ENCODE peak calls at places on chromosomes 3 and 15, in nine cellular contexts. One of them, this sample, is unnamed.

GRCh38 chr3:158267015-158267414 is 157.1 kb downstream of the RSRC1 start:
- DNase-seq in HCT116: no peak
- DNase-seq in stomach: no peak
- DNase-seq in Panc1: no peak
- DNase-seq in spleen: no peak
- DNase-seq in HepG2: no peak
- DNase-seq in breast epithelium: no peak
- DNase-seq in suprapubic skin: no peak
- DNase-seq in GM12878: no peak
- DNase-seq in this sample: no peak

GRCh38 chr3:79019924-79020173 is 747.9 kb downstream of the ROBO1 start:
- DNase-seq in HCT116: no peak
- DNase-seq in stomach: no peak
- DNase-seq in Panc1: no peak
- DNase-seq in spleen: no peak
- DNase-seq in HepG2: no peak
- DNase-seq in breast epithelium: no peak
- DNase-seq in suprapubic skin: no peak
- DNase-seq in GM12878: no peak
- DNase-seq in this sample: no peak

GRCh38 chr15:89112341-89112971 is 24.2 kb downstream of the ABHD2 start:
- DNase-seq in HCT116: peak
- DNase-seq in stomach: peak
- DNase-seq in Panc1: no peak
- DNase-seq in spleen: no peak
- DNase-seq in HepG2: peak
- DNase-seq in breast epithelium: no peak
- DNase-seq in suprapubic skin: no peak
- DNase-seq in GM12878: peak
- DNase-seq in this sample: peak

GRCh38 chr3:145776782-145777408 is 384.1 kb downstream of the PLOD2 start:
- DNase-seq in HCT116: peak
- DNase-seq in stomach: peak
- DNase-seq in Panc1: peak
- DNase-seq in spleen: no peak
- DNase-seq in HepG2: peak
- DNase-seq in breast epithelium: no peak
- DNase-seq in suprapubic skin: no peak
- DNase-seq in GM12878: peak
- DNase-seq in this sample: no peak

GRCh38 chr3:153028336-153028735 is 133.7 kb upstream of the RAP2B start:
- DNase-seq in HCT116: no peak
- DNase-seq in stomach: no peak
- DNase-seq in Panc1: no peak
- DNase-seq in spleen: no peak
- DNase-seq in HepG2: no peak
- DNase-seq in breast epithelium: no peak
- DNase-seq in suprapubic skin: no peak
- DNase-seq in GM12878: no peak
- DNase-seq in this sample: no peak

GRCh38 chr3:71056327-71056726 is 527.2 kb downstream of the FOXP1 start:
- DNase-seq in HCT116: no peak
- DNase-seq in stomach: no peak
- DNase-seq in Panc1: no peak
- DNase-seq in spleen: no peak
- DNase-seq in HepG2: no peak
- DNase-seq in breast epithelium: no peak
- DNase-seq in suprapubic skin: no peak
- DNase-seq in GM12878: no peak
- DNase-seq in this sample: no peak

GRCh38 chr3:100252006-100252405 is 8.8 kb upstream of the TBC1D23 start:
- DNase-seq in HCT116: no peak
- DNase-seq in stomach: no peak
- DNase-seq in Panc1: no peak
- DNase-seq in spleen: no peak
- DNase-seq in HepG2: no peak
- DNase-seq in breast epithelium: no peak
- DNase-seq in suprapubic skin: no peak
- DNase-seq in GM12878: no peak
- DNase-seq in this sample: no peak

GRCh38 chr3:47475570-47476329 is at the start of gene SCAP:
- DNase-seq in HCT116: peak
- DNase-seq in stomach: peak
- DNase-seq in Panc1: peak
- DNase-seq in spleen: peak
- DNase-seq in HepG2: peak
- DNase-seq in breast epithelium: peak
- DNase-seq in suprapubic skin: peak
- DNase-seq in GM12878: peak
- DNase-seq in this sample: peak

GRCh38 chr15:91263632-91264477 is 163.8 kb downstream of the SV2B start:
- DNase-seq in HCT116: no peak
- DNase-seq in stomach: no peak
- DNase-seq in Panc1: no peak
- DNase-seq in spleen: no peak
- DNase-seq in HepG2: no peak
- DNase-seq in breast epithelium: no peak
- DNase-seq in suprapubic skin: peak
- DNase-seq in GM12878: no peak
- DNase-seq in this sample: peak

GRCh38 chr3:73037369-73037699 is 24.1 kb upstream of the EBLN2 start:
- DNase-seq in HCT116: no peak
- DNase-seq in stomach: no peak
- DNase-seq in Panc1: no peak
- DNase-seq in spleen: no peak
- DNase-seq in HepG2: peak
- DNase-seq in breast epithelium: no peak
- DNase-seq in suprapubic skin: no peak
- DNase-seq in GM12878: no peak
- DNase-seq in this sample: no peak

GRCh38 chr3:168977696-168978374 is 685.7 kb downstream of the MECOM start:
- DNase-seq in HCT116: no peak
- DNase-seq in stomach: no peak
- DNase-seq in Panc1: no peak
- DNase-seq in spleen: no peak
- DNase-seq in HepG2: no peak
- DNase-seq in breast epithelium: no peak
- DNase-seq in suprapubic skin: no peak
- DNase-seq in GM12878: no peak
- DNase-seq in this sample: no peak
- TF ChIP-seq POLR2AphosphoS5 in HCT116: no peak
- TF ChIP-seq POLR2AphosphoS5 in stomach: peak
- TF ChIP-seq POLR2AphosphoS5 in Panc1: no peak
- TF ChIP-seq POLR2AphosphoS5 in spleen: no peak
- TF ChIP-seq POLR2AphosphoS5 in HepG2: no peak
- TF ChIP-seq POLR2AphosphoS5 in breast epithelium: no peak
- TF ChIP-seq POLR2AphosphoS5 in suprapubic skin: no peak
- TF ChIP-seq POLR2AphosphoS5 in GM12878: no peak
- TF ChIP-seq POLR2AphosphoS5 in this sample: no peak

GRCh38 chr3:193928354-193929209 is 207.4 kb upstream of the HES1 start:
- DNase-seq in HCT116: no peak
- DNase-seq in stomach: no peak
- DNase-seq in Panc1: no peak
- DNase-seq in spleen: no peak
- DNase-seq in HepG2: no peak
- DNase-seq in breast epithelium: no peak
- DNase-seq in suprapubic skin: no peak
- DNase-seq in GM12878: no peak
- DNase-seq in this sample: no peak

GRCh38 chr3:193933451-193933850 is 202.5 kb upstream of the HES1 start:
- DNase-seq in HCT116: no peak
- DNase-seq in stomach: no peak
- DNase-seq in Panc1: no peak
- DNase-seq in spleen: no peak
- DNase-seq in HepG2: no peak
- DNase-seq in breast epithelium: no peak
- DNase-seq in suprapubic skin: no peak
- DNase-seq in GM12878: no peak
- DNase-seq in this sample: no peak

GRCh38 chr3:193929373-193929772 is 206.6 kb upstream of the HES1 start:
- DNase-seq in HCT116: no peak
- DNase-seq in stomach: no peak
- DNase-seq in Panc1: no peak
- DNase-seq in spleen: no peak
- DNase-seq in HepG2: no peak
- DNase-seq in breast epithelium: no peak
- DNase-seq in suprapubic skin: no peak
- DNase-seq in GM12878: no peak
- DNase-seq in this sample: no peak

GRCh38 chr3:193930247-193930646 is 205.7 kb upstream of the HES1 start:
- DNase-seq in HCT116: no peak
- DNase-seq in stomach: no peak
- DNase-seq in Panc1: no peak
- DNase-seq in spleen: no peak
- DNase-seq in HepG2: no peak
- DNase-seq in breast epithelium: no peak
- DNase-seq in suprapubic skin: no peak
- DNase-seq in GM12878: no peak
- DNase-seq in this sample: no peak

GRCh38 chr3:193932576-193932975 is 203.4 kb upstream of the HES1 start:
- DNase-seq in HCT116: no peak
- DNase-seq in stomach: no peak
- DNase-seq in Panc1: no peak
- DNase-seq in spleen: no peak
- DNase-seq in HepG2: no peak
- DNase-seq in breast epithelium: no peak
- DNase-seq in suprapubic skin: no peak
- DNase-seq in GM12878: no peak
- DNase-seq in this sample: no peak
- H3K4me3 ChIP-seq in HCT116: no peak
- H3K4me3 ChIP-seq in stomach: no peak
- H3K4me3 ChIP-seq in Panc1: no peak
- H3K4me3 ChIP-seq in spleen: no peak
- H3K4me3 ChIP-seq in HepG2: no peak
- H3K4me3 ChIP-seq in breast epithelium: no peak
- H3K4me3 ChIP-seq in suprapubic skin: no peak
- H3K4me3 ChIP-seq in GM12878: no peak
- H3K4me3 ChIP-seq in this sample: no peak

GRCh38 chr3:5021571-5022092 is 42.4 kb downstream of the BHLHE40 start:
- DNase-seq in HCT116: peak
- DNase-seq in stomach: no peak
- DNase-seq in Panc1: peak
- DNase-seq in spleen: peak
- DNase-seq in HepG2: peak
- DNase-seq in breast epithelium: no peak
- DNase-seq in suprapubic skin: no peak
- DNase-seq in GM12878: no peak
- DNase-seq in this sample: no peak

GRCh38 chr3:5022187-5022965 is 43.1 kb downstream of the BHLHE40 start:
- DNase-seq in HCT116: no peak
- DNase-seq in stomach: no peak
- DNase-seq in Panc1: peak
- DNase-seq in spleen: no peak
- DNase-seq in HepG2: peak
- DNase-seq in breast epithelium: no peak
- DNase-seq in suprapubic skin: no peak
- DNase-seq in GM12878: no peak
- DNase-seq in this sample: no peak

GRCh38 chr3:5023777-5024346 is 44.6 kb downstream of the BHLHE40 start:
- DNase-seq in HCT116: no peak
- DNase-seq in stomach: no peak
- DNase-seq in Panc1: no peak
- DNase-seq in spleen: no peak
- DNase-seq in HepG2: no peak
- DNase-seq in breast epithelium: no peak
- DNase-seq in suprapubic skin: no peak
- DNase-seq in GM12878: no peak
- DNase-seq in this sample: no peak

GRCh38 chr3:5021116-5021515 is 41.9 kb downstream of the BHLHE40 start:
- DNase-seq in HCT116: no peak
- DNase-seq in stomach: no peak
- DNase-seq in Panc1: no peak
- DNase-seq in spleen: no peak
- DNase-seq in HepG2: no peak
- DNase-seq in breast epithelium: no peak
- DNase-seq in suprapubic skin: no peak
- DNase-seq in GM12878: no peak
- DNase-seq in this sample: no peak

DNA sequence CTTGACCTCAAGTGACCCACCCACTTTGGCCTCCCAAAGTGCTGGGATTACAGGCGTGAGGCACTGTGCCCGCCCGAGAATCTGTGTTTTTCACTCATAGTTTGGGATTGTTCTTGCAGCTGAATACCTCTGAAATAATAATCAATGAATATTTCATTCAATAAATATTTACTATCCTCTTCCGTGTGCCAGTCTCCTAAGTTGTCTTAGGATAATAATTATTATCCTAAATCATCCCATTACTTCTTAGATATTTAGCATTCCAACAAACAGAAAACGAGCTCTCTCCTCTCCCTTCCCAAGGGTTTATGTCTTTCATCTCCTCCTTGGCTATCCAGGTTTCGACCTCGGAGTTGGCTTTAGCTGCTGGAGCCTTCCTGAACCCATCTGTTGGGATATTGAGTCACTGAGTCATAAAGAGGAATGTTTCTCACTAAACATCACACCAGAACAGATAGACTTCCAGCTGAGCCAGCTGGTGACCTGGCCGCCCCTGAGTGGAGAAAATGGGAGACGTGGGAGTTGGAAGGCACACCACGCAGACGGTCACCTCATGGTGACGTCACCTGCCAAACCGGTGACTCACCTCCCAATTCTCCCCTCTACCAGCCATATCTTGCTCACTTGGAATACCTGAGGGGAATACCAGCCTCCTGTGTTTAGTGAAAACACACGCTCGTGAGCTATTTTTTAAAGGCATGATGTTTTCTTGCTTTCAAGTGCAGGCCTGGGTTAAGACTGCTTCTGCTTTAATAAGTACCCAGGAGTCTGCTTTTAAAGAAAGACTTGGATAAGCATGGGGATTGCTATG is 43.9 kb downstream of the BHLHE40 start:
- DNase-seq in HCT116: peak
- DNase-seq in stomach: peak
- DNase-seq in Panc1: peak
- DNase-seq in spleen: no peak
- DNase-seq in HepG2: peak
- DNase-seq in breast epithelium: no peak
- DNase-seq in suprapubic skin: no peak
- DNase-seq in GM12878: no peak
- DNase-seq in this sample: no peak
- TF ChIP-seq POLR2AphosphoS5 in HCT116: peak
- TF ChIP-seq POLR2AphosphoS5 in stomach: peak
- TF ChIP-seq POLR2AphosphoS5 in Panc1: peak
- TF ChIP-seq POLR2AphosphoS5 in spleen: no peak
- TF ChIP-seq POLR2AphosphoS5 in HepG2: no peak
- TF ChIP-seq POLR2AphosphoS5 in breast epithelium: peak
- TF ChIP-seq POLR2AphosphoS5 in suprapubic skin: no peak
- TF ChIP-seq POLR2AphosphoS5 in GM12878: no peak
- TF ChIP-seq POLR2AphosphoS5 in this sample: peak

DNA sequence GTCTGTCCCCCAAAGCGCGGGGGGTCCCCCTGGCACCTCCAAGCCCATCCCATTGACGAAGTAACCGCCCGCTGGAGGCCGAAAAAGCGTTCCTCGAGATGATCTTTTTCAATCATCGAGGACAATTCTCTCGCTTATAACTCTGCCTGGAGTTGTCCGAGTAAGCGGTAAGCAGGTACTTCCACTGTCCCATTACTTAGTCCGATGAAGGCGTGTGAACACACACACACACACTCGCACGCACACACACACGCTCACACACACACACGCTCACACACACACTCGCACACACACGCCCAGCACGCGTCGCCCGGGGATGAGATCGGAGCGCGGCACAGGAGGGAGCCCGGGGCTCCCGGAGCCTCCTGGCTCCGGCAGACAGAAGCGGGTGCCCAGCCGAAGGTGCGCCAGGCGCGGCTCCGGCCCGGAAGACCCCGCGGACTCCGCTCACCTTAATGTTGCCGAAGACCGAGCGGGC is 430 bp downstream of the SLCO2A1 start:
- DNase-seq in HCT116: no peak
- DNase-seq in stomach: no peak
- DNase-seq in Panc1: no peak
- DNase-seq in spleen: no peak
- DNase-seq in HepG2: no peak
- DNase-seq in breast epithelium: no peak
- DNase-seq in suprapubic skin: no peak
- DNase-seq in GM12878: no peak
- DNase-seq in this sample: no peak
- H3K4me3 ChIP-seq in HCT116: peak
- H3K4me3 ChIP-seq in stomach: peak
- H3K4me3 ChIP-seq in Panc1: peak
- H3K4me3 ChIP-seq in spleen: peak
- H3K4me3 ChIP-seq in HepG2: peak
- H3K4me3 ChIP-seq in breast epithelium: peak
- H3K4me3 ChIP-seq in suprapubic skin: peak
- H3K4me3 ChIP-seq in GM12878: no peak
- H3K4me3 ChIP-seq in this sample: peak